ENCODE peak calls at places on chromosomes 4 and X, in nine cellular contexts. N is endothelial cell of umbilical vein, B is A549, M is mammary epithelial cell, H is psoas muscle, X is pancreas, F is fibroblast of pulmonary artery, O is right lobe of liver, D is cardiac muscle cell. V is an unnamed sample.

GRCh38 chrX:104864296-104864695 is 298.3 kb downstream of the IL1RAPL2 start:
- DNase-seq in N (no peak), B (no peak), M (no peak), H (no peak), X (no peak), F (no peak), O (no peak), D (no peak), V (no peak)

GRCh38 chr4:181166742-181167399 is 1076.3 kb upstream of the TENM3 start:
- DNase-seq in N (no peak), B (no peak), M (no peak), H (no peak), X (no peak), F (no peak), O (no peak), D (no peak), V (no peak)

GRCh38 chr4:131644619-131645018 is 1504.5 kb upstream of the PCDH10 start:
- DNase-seq in N (peak; percentile 32), B (peak; percentile 42), M (peak; percentile 45), H (no peak), X (no peak), F (peak; percentile 71), O (no peak), D (peak; percentile 29), V (no peak)

GRCh38 chrX:153816821-153817220 is 13.5 kb downstream of the PDZD4 start:
- DNase-seq in N (no peak), B (no peak), M (no peak), H (peak; percentile 12), X (no peak), F (no peak), O (no peak), D (no peak), V (no peak)

GRCh38 chrX:76148753-76149152 is 24.1 kb upstream of the PBDC1 start:
- DNase-seq in N (peak; percentile 52), B (peak; percentile 51), M (peak; percentile 30), H (peak; percentile 34), X (peak; percentile 22), F (peak; percentile 32), O (no peak), D (peak; percentile 26), V (peak; percentile 43)

GRCh38 chr4:149522031-149522430 is 293.6 kb downstream of the IQCM start:
- DNase-seq in N (no peak), B (no peak), M (no peak), H (no peak), X (no peak), F (no peak), O (no peak), D (no peak), V (no peak)

GRCh38 chrX:3609800-3610199 is 103.6 kb downstream of the PRKX start:
- DNase-seq in N (no peak), B (peak; percentile 29), M (peak; percentile 50), H (no peak), X (no peak), F (peak; percentile 55), O (no peak), D (no peak), V (no peak)

GRCh38 chrX:76657499-76657898 is 230.0 kb downstream of the MAGEE1 start:
- DNase-seq in N (no peak), B (no peak), M (no peak), H (no peak), X (no peak), F (no peak), O (no peak), D (no peak), V (no peak)

GRCh38 chr4:169098054-169098896 is 88.2 kb upstream of the CBR4 start:
- DNase-seq in N (peak; percentile 91), B (no peak), M (no peak), H (no peak), X (no peak), F (peak; percentile 35), O (no peak), D (no peak), V (peak; percentile 61)

GRCh38 chrX:97860206-97860605 is 976.5 kb downstream of the RPA4 start:
- DNase-seq in N (peak; percentile 59), B (no peak), M (peak; percentile 4), H (no peak), X (no peak), F (no peak), O (no peak), D (no peak), V (no peak)

GRCh38 chr4:147371661-147372060 is 109.2 kb upstream of the EDNRA start:
- DNase-seq in N (peak; percentile 60), B (no peak), M (peak; percentile 93), H (no peak), X (no peak), F (peak; percentile 60), O (no peak), D (no peak), V (no peak)

GRCh38 chr4:16264798-16265197 is 38.5 kb upstream of the TAPT1 start:
- DNase-seq in N (peak; percentile 58), B (peak; percentile 30), M (peak; percentile 24), H (no peak), X (no peak), F (peak; percentile 73), O (no peak), D (peak; percentile 39), V (no peak)

GRCh38 chr4:87803421-87803820 is 4.1 kb downstream of the IBSP start:
- DNase-seq in N (no peak), B (no peak), M (no peak), H (no peak), X (no peak), F (no peak), O (no peak), D (no peak), V (no peak)

GRCh38 chrX:129696463-129697155 is 41.9 kb upstream of the APLN start:
- DNase-seq in N (no peak), B (no peak), M (no peak), H (no peak), X (no peak), F (no peak), O (no peak), D (no peak), V (no peak)

GRCh38 chr4:153296424-153296823 is 48.1 kb upstream of the MND1 start:
- DNase-seq in N (no peak), B (no peak), M (peak; percentile 39), H (no peak), X (no peak), F (peak; percentile 26), O (no peak), D (no peak), V (no peak)

GRCh38 chr4:107835409-107835808 is 10.7 kb downstream of the SGMS2 start:
- DNase-seq in N (no peak), B (no peak), M (no peak), H (no peak), X (no peak), F (no peak), O (no peak), D (no peak), V (no peak)

GRCh38 chr4:132572210-132572609 is 576.9 kb upstream of the PCDH10 start:
- DNase-seq in N (peak; percentile 33), B (peak; percentile 17), M (no peak), H (no peak), X (no peak), F (peak; percentile 94), O (no peak), D (peak; percentile 63), V (no peak)

GRCh38 chr4:53899544-53900274 is 164.7 kb downstream of the CHIC2 start:
- DNase-seq in N (peak; percentile 43), B (no peak), M (no peak), H (no peak), X (no peak), F (peak; percentile 94), O (no peak), D (no peak), V (no peak)

GRCh38 chrX:44842555-44843317 is 1.1 kb upstream of the DUSP21 start:
- DNase-seq in N (no peak), B (no peak), M (peak; percentile 29), H (no peak), X (no peak), F (no peak), O (no peak), D (no peak), V (no peak)
- H3K4me3 ChIP-seq in N (no peak overlapping the region), B (no peak overlapping the region), M (no peak overlapping the region), H (no peak overlapping the region), X (no peak overlapping the region), F (no peak overlapping the region), O (no peak overlapping the region), D (no peak overlapping the region), V (no peak overlapping the region)

GRCh38 chrX:11427082-11428033 is 134.1 kb downstream of the AMELX start:
- DNase-seq in N (peak; percentile 29), B (no peak), M (no peak), H (peak; percentile 58), X (peak; percentile 41), F (no peak), O (no peak), D (peak; percentile 6), V (peak; percentile 42)
- TF ChIP-seq CTCF in N (peak; percentile 28), B (no peak), M (no peak), H (no peak), X (no peak), F (peak; percentile 25), O (no peak), D (peak; percentile 50), V (peak; percentile 43)

GRCh38 chr4:113434247-113434587 is 327.3 kb downstream of the CAMK2D start:
- DNase-seq in N (peak; percentile 41), B (no peak), M (no peak), H (no peak), X (no peak), F (peak; percentile 57), O (no peak), D (no peak), V (no peak)

GRCh38 chr4:113438596-113438995 is 322.9 kb downstream of the CAMK2D start:
- DNase-seq in N (no peak), B (no peak), M (no peak), H (no peak), X (no peak), F (no peak), O (no peak), D (no peak), V (no peak)

GRCh38 chr4:113435893-113436292 is 325.6 kb downstream of the CAMK2D start:
- DNase-seq in N (peak; percentile 94), B (no peak), M (peak; percentile 96), H (no peak), X (no peak), F (peak; percentile 85), O (no peak), D (no peak), V (no peak)

GRCh38 chr4:113437124-113437523 is 324.4 kb downstream of the CAMK2D start:
- DNase-seq in N (peak; percentile 62), B (no peak), M (no peak), H (no peak), X (no peak), F (no peak), O (no peak), D (no peak), V (no peak)

DNA sequence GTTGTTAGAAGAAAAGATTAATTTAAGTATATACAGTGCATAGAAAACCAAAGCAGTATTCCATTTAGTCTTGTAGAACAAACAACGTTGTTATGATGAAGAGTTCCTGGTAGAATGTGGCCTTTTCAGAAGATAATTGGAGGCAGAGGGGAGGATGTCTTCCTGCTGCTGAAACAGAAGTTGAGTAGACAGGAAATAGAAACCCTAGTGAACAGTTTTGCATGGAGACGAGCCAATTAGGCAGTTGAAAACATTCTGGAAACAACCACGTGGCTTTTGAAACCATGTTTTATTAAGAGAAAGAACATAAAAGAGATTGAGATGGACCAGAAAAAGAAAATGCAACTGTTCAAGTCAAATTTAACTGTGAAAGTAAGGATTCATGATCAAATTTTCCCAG is 325.2 kb downstream of the CAMK2D start:
- DNase-seq in N (peak; percentile 93), B (no peak), M (peak; percentile 48), H (no peak), X (no peak), F (peak; percentile 89), O (no peak), D (no peak), V (no peak)
- H3K4me3 ChIP-seq in N (peak overlapping the region; percentile 44), B (no peak overlapping the region), M (no peak overlapping the region), H (no peak overlapping the region), X (no peak overlapping the region), F (no peak overlapping the region), O (no peak overlapping the region), D (no peak overlapping the region), V (no peak overlapping the region)

GRCh38 chrX:56530011-56530410 is 33.4 kb upstream of the UBQLN2 start:
- DNase-seq in N (no peak), B (no peak), M (no peak), H (no peak), X (no peak), F (no peak), O (no peak), D (no peak), V (no peak)
- TF ChIP-seq CTCF in N (no peak), B (no peak), M (no peak), H (no peak), X (no peak), F (no peak), O (no peak), D (no peak), V (no peak)

V was measured in GM06990.